ENCODE peak calls at places on chromosomes 4 and X, in nine cellular contexts. One of them, this sample, is unnamed. For H3K4me1, the result is how much of the 10 kb centered on the place peaks cover.

GRCh38 chr4:30208731-30209435 is 511.3 kb upstream of the PCDH7 start:
- DNase-seq in RWPE2: peak
- DNase-seq in psoas muscle: no peak
- DNase-seq in thyroid gland: no peak
- DNase-seq in HCT116: peak
- DNase-seq in DND-41: no peak
- DNase-seq in PC-9: peak
- DNase-seq in adrenal gland: no peak
- DNase-seq in right lobe of liver: no peak
- DNase-seq in this sample: no peak

GRCh38 chrX:118254611-118255010 is 91.3 kb upstream of the WDR44 start:
- DNase-seq in RWPE2: no peak
- DNase-seq in psoas muscle: no peak
- DNase-seq in thyroid gland: peak
- DNase-seq in HCT116: peak
- DNase-seq in DND-41: peak
- DNase-seq in PC-9: peak
- DNase-seq in adrenal gland: peak
- DNase-seq in right lobe of liver: no peak
- DNase-seq in this sample: peak

GRCh38 chrX:150704030-150704613 is 10.9 kb downstream of the MTMR1 start:
- DNase-seq in RWPE2: no peak
- DNase-seq in psoas muscle: no peak
- DNase-seq in thyroid gland: no peak
- DNase-seq in HCT116: no peak
- DNase-seq in DND-41: no peak
- DNase-seq in PC-9: no peak
- DNase-seq in adrenal gland: no peak
- DNase-seq in right lobe of liver: no peak
- DNase-seq in this sample: no peak

GRCh38 chr4:100590308-100590707 is 72.5 kb upstream of the EMCN start:
- DNase-seq in RWPE2: no peak
- DNase-seq in psoas muscle: no peak
- DNase-seq in thyroid gland: no peak
- DNase-seq in HCT116: no peak
- DNase-seq in DND-41: no peak
- DNase-seq in PC-9: no peak
- DNase-seq in adrenal gland: no peak
- DNase-seq in right lobe of liver: no peak
- DNase-seq in this sample: no peak

GRCh38 chrX:14029039-14029424 is 660 bp downstream of the GEMIN8 start:
- DNase-seq in RWPE2: no peak
- DNase-seq in psoas muscle: no peak
- DNase-seq in thyroid gland: no peak
- DNase-seq in HCT116: no peak
- DNase-seq in DND-41: no peak
- DNase-seq in PC-9: no peak
- DNase-seq in adrenal gland: no peak
- DNase-seq in right lobe of liver: no peak
- DNase-seq in this sample: peak

GRCh38 chr4:184802203-184803015 is 23.4 kb downstream of the ACSL1 start:
- DNase-seq in RWPE2: no peak
- DNase-seq in psoas muscle: no peak
- DNase-seq in thyroid gland: no peak
- DNase-seq in HCT116: no peak
- DNase-seq in DND-41: no peak
- DNase-seq in PC-9: no peak
- DNase-seq in adrenal gland: no peak
- DNase-seq in right lobe of liver: no peak
- DNase-seq in this sample: no peak

GRCh38 chrX:31126205-31126604 is 54.4 kb upstream of the FTHL17 start:
- DNase-seq in RWPE2: no peak
- DNase-seq in psoas muscle: no peak
- DNase-seq in thyroid gland: no peak
- DNase-seq in HCT116: no peak
- DNase-seq in DND-41: no peak
- DNase-seq in PC-9: no peak
- DNase-seq in adrenal gland: peak
- DNase-seq in right lobe of liver: no peak
- DNase-seq in this sample: no peak

GRCh38 chr4:61406677-61407076 is 206.6 kb downstream of the ADGRL3 start:
- DNase-seq in RWPE2: no peak
- DNase-seq in psoas muscle: no peak
- DNase-seq in thyroid gland: no peak
- DNase-seq in HCT116: no peak
- DNase-seq in DND-41: no peak
- DNase-seq in PC-9: no peak
- DNase-seq in adrenal gland: no peak
- DNase-seq in right lobe of liver: no peak
- DNase-seq in this sample: no peak

DNA sequence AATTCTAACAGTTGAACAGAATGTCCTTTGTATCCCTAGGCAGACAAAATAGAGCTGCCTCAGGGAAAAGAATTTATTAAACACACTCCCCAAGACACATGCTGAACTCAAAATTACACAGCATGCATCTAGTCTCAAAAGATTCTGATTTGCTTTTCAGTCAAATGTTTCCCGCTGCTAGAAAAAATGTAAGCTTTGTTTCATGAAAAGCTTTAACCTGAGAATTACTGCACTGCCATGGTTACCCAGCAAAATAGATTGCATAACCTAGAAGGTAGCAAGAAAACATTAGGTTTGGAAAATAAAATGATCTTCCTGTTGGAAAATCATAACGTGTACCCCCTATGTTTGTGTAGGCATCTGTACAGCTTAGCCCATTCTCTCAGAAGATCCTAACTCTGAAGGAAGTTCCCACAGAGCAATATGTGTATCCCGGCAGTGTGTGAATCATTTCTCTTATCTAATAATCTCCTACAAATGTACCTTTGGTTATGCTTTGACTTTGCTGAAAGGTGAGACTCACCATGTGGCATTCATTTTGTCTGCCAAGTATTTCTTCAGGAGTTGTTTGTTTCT is 646.9 kb downstream of the STPG2 start:
- DNase-seq in RWPE2: no peak
- DNase-seq in psoas muscle: no peak
- DNase-seq in thyroid gland: no peak
- DNase-seq in HCT116: peak
- DNase-seq in DND-41: no peak
- DNase-seq in PC-9: peak
- DNase-seq in adrenal gland: no peak
- DNase-seq in right lobe of liver: no peak
- DNase-seq in this sample: no peak
- H3K4me3 ChIP-seq in RWPE2: no peak
- H3K4me3 ChIP-seq in psoas muscle: no peak
- H3K4me3 ChIP-seq in thyroid gland: no peak
- H3K4me3 ChIP-seq in HCT116: no peak
- H3K4me3 ChIP-seq in DND-41: no peak
- H3K4me3 ChIP-seq in PC-9: no peak
- H3K4me3 ChIP-seq in adrenal gland: no peak
- H3K4me3 ChIP-seq in right lobe of liver: no peak
- H3K4me3 ChIP-seq in this sample: no peak

GRCh38 chr4:146511381-146511780 is 10.4 kb downstream of the SLC10A7 start:
- DNase-seq in RWPE2: no peak
- DNase-seq in psoas muscle: no peak
- DNase-seq in thyroid gland: no peak
- DNase-seq in HCT116: no peak
- DNase-seq in DND-41: no peak
- DNase-seq in PC-9: no peak
- DNase-seq in adrenal gland: no peak
- DNase-seq in right lobe of liver: no peak
- DNase-seq in this sample: no peak

GRCh38 chr4:146508229-146508939 is 13.4 kb downstream of the SLC10A7 start:
- DNase-seq in RWPE2: no peak
- DNase-seq in psoas muscle: no peak
- DNase-seq in thyroid gland: no peak
- DNase-seq in HCT116: no peak
- DNase-seq in DND-41: no peak
- DNase-seq in PC-9: no peak
- DNase-seq in adrenal gland: no peak
- DNase-seq in right lobe of liver: no peak
- DNase-seq in this sample: no peak

GRCh38 chr4:146507607-146508006 is 14.1 kb downstream of the SLC10A7 start:
- DNase-seq in RWPE2: no peak
- DNase-seq in psoas muscle: no peak
- DNase-seq in thyroid gland: no peak
- DNase-seq in HCT116: no peak
- DNase-seq in DND-41: no peak
- DNase-seq in PC-9: no peak
- DNase-seq in adrenal gland: no peak
- DNase-seq in right lobe of liver: no peak
- DNase-seq in this sample: no peak

GRCh38 chr4:146513548-146513947 is 8.2 kb downstream of the SLC10A7 start:
- DNase-seq in RWPE2: no peak
- DNase-seq in psoas muscle: no peak
- DNase-seq in thyroid gland: no peak
- DNase-seq in HCT116: no peak
- DNase-seq in DND-41: no peak
- DNase-seq in PC-9: no peak
- DNase-seq in adrenal gland: no peak
- DNase-seq in right lobe of liver: no peak
- DNase-seq in this sample: no peak

DNA sequence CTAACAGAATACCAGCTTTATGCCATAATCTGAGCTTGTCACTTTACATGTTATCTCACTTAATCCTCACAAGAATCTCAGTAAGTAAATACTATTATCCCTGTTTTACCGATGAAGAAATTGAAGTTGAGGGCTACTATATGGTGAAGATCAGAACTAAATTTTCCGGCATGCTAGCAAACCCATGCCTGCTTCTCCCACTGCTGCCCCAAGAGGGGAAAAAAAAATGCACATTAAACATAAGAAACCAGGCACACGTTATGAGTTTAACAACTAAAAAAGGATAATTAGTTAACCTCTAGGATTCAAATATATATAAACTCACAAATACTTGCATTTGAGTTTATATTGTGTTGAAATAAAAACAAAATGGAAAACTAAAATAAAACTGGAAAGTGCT is 10.8 kb downstream of the SLC10A7 start:
- DNase-seq in RWPE2: no peak
- DNase-seq in psoas muscle: no peak
- DNase-seq in thyroid gland: no peak
- DNase-seq in HCT116: no peak
- DNase-seq in DND-41: no peak
- DNase-seq in PC-9: no peak
- DNase-seq in adrenal gland: no peak
- DNase-seq in right lobe of liver: no peak
- DNase-seq in this sample: no peak
- TF ChIP-seq CTCF in RWPE2: peak
- TF ChIP-seq CTCF in psoas muscle: no peak
- TF ChIP-seq CTCF in thyroid gland: no peak
- TF ChIP-seq CTCF in HCT116: peak
- TF ChIP-seq CTCF in DND-41: no peak
- TF ChIP-seq CTCF in PC-9: no peak
- TF ChIP-seq CTCF in adrenal gland: no peak
- TF ChIP-seq CTCF in right lobe of liver: no peak
- TF ChIP-seq CTCF in this sample: peak

GRCh38 chrX:45324941-45325340 is 124.3 kb upstream of the DIPK2B start:
- DNase-seq in RWPE2: no peak
- DNase-seq in psoas muscle: no peak
- DNase-seq in thyroid gland: no peak
- DNase-seq in HCT116: no peak
- DNase-seq in DND-41: no peak
- DNase-seq in PC-9: no peak
- DNase-seq in adrenal gland: no peak
- DNase-seq in right lobe of liver: no peak
- DNase-seq in this sample: no peak
- H3K4me1 ChIP-seq in RWPE2: under half
- H3K4me1 ChIP-seq in psoas muscle: under half
- H3K4me1 ChIP-seq in thyroid gland: under half
- H3K4me1 ChIP-seq in HCT116: under half
- H3K4me1 ChIP-seq in DND-41: under half
- H3K4me1 ChIP-seq in PC-9: under half
- H3K4me1 ChIP-seq in adrenal gland: under half
- H3K4me1 ChIP-seq in right lobe of liver: under half
- H3K4me1 ChIP-seq in this sample: under half

GRCh38 chr4:113975578-113975977 is 3.9 kb downstream of the ARSJ start:
- DNase-seq in RWPE2: no peak
- DNase-seq in psoas muscle: no peak
- DNase-seq in thyroid gland: no peak
- DNase-seq in HCT116: no peak
- DNase-seq in DND-41: no peak
- DNase-seq in PC-9: no peak
- DNase-seq in adrenal gland: no peak
- DNase-seq in right lobe of liver: no peak
- DNase-seq in this sample: no peak

GRCh38 chr4:113971706-113972360 is 7.6 kb downstream of the ARSJ start:
- DNase-seq in RWPE2: no peak
- DNase-seq in psoas muscle: no peak
- DNase-seq in thyroid gland: no peak
- DNase-seq in HCT116: no peak
- DNase-seq in DND-41: no peak
- DNase-seq in PC-9: no peak
- DNase-seq in adrenal gland: no peak
- DNase-seq in right lobe of liver: no peak
- DNase-seq in this sample: no peak

GRCh38 chr4:113972781-113973180 is 6.7 kb downstream of the ARSJ start:
- DNase-seq in RWPE2: no peak
- DNase-seq in psoas muscle: no peak
- DNase-seq in thyroid gland: no peak
- DNase-seq in HCT116: no peak
- DNase-seq in DND-41: no peak
- DNase-seq in PC-9: no peak
- DNase-seq in adrenal gland: no peak
- DNase-seq in right lobe of liver: no peak
- DNase-seq in this sample: no peak

GRCh38 chr4:113973349-113973748 is 6.1 kb downstream of the ARSJ start:
- DNase-seq in RWPE2: no peak
- DNase-seq in psoas muscle: no peak
- DNase-seq in thyroid gland: no peak
- DNase-seq in HCT116: no peak
- DNase-seq in DND-41: no peak
- DNase-seq in PC-9: no peak
- DNase-seq in adrenal gland: no peak
- DNase-seq in right lobe of liver: no peak
- DNase-seq in this sample: no peak

DNA sequence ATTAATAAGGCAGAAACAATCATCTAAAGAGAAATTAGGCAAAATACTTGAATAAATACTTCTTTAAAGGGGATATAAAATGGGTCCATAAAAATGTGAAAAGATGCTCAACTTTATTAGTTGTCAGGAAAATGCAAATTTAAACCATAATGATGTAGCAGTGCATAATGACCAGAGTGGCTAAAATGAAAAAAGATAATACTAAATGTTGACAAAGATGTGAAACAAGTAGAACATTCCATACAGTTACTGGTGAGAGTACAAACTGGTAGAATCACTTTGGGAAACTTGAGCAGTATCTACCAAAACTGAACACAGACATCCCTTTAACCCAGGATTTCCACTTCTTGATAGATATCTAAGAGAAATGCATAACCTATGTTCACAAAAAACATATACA is 5.0 kb downstream of the ARSJ start:
- DNase-seq in RWPE2: no peak
- DNase-seq in psoas muscle: no peak
- DNase-seq in thyroid gland: no peak
- DNase-seq in HCT116: no peak
- DNase-seq in DND-41: no peak
- DNase-seq in PC-9: no peak
- DNase-seq in adrenal gland: no peak
- DNase-seq in right lobe of liver: no peak
- DNase-seq in this sample: no peak
- H3K4me3 ChIP-seq in RWPE2: no peak
- H3K4me3 ChIP-seq in psoas muscle: no peak
- H3K4me3 ChIP-seq in thyroid gland: no peak
- H3K4me3 ChIP-seq in HCT116: no peak
- H3K4me3 ChIP-seq in DND-41: no peak
- H3K4me3 ChIP-seq in PC-9: no peak
- H3K4me3 ChIP-seq in adrenal gland: no peak
- H3K4me3 ChIP-seq in right lobe of liver: no peak
- H3K4me3 ChIP-seq in this sample: no peak

This sample was measured in OCI-LY7.